ENCODE peak calls at places on chromosome 4, in ten cellular contexts. N is neural crest cell; W is K562; O is HS-5; Y is amniotic stem cell; Z is activated CD4-positive, alpha-beta T cell treated with anti-CD3 and anti-CD28 coated beads, Interleukin-2, amount 50 U/mL, for 24 hours; F is AG04450; J is A172; R is H9; V is ELR. D is an unnamed sample.

GRCh38 chr4:120801171-120801758 is 121.3 kb downstream of the PRDM5 start:
- DNase-seq in Y (peak), O (peak), Z (no peak), W (no peak), F (peak), J (no peak), R (no peak), N (no peak), V (peak), D (peak)

GRCh38 chr4:159002950-159003349 is 99.9 kb upstream of the RAPGEF2 start:
- DNase-seq in V (peak), Z (no peak), F (peak), O (no peak), W (no peak), Y (no peak), J (peak), N (no peak), R (no peak), D (no peak)

GRCh38 chr4:8275511-8275910 is 6.0 kb downstream of the HTRA3 start:
- DNase-seq in Z (no peak), F (no peak), O (no peak), Y (no peak), W (no peak), N (no peak), R (no peak), J (no peak), V (no peak), D (no peak)

GRCh38 chr4:77734928-77735327 is 84.2 kb downstream of the CNOT6L start:
- DNase-seq in V (peak), N (no peak), W (peak), R (no peak), J (peak), Z (peak), F (peak), O (peak), Y (peak), D (peak)

GRCh38 chr4:7989654-7990053 is 50.0 kb upstream of the AFAP1 start:
- DNase-seq in O (no peak), W (no peak), N (no peak), V (no peak), J (no peak), Z (no peak), R (no peak), Y (no peak), F (no peak), D (no peak)

GRCh38 chr4:93394488-93395185 is 433.9 kb upstream of the ATOH1 start:
- DNase-seq in Z (no peak), J (peak), N (no peak), F (no peak), V (no peak), R (no peak), O (peak), W (no peak), Y (no peak), D (no peak)

GRCh38 chr4:6549890-6550620 is 24.9 kb upstream of the MAN2B2 start:
- DNase-seq in O (no peak), W (no peak), F (no peak), V (no peak), Y (no peak), R (no peak), N (no peak), J (no peak), Z (no peak), D (no peak)

GRCh38 chr4:3302786-3303444 is 10.1 kb downstream of the RGS12 start:
- DNase-seq in Z (no peak), N (no peak), F (no peak), Y (no peak), V (no peak), J (no peak), W (no peak), R (peak), O (no peak), D (no peak)

GRCh38 chr4:2277956-2278355 is 16.0 kb upstream of the MXD4 start:
- DNase-seq in R (no peak), N (no peak), Z (no peak), Y (no peak), V (peak), F (no peak), O (no peak), J (no peak), W (no peak), D (no peak)

GRCh38 chr4:177285953-177286352 is 23.7 kb upstream of the NEIL3 start:
- DNase-seq in W (no peak), F (no peak), O (no peak), V (no peak), R (no peak), Y (no peak), Z (no peak), N (no peak), J (no peak), D (no peak)

GRCh38 chr4:18684932-18685331 is 663.4 kb upstream of the LCORL start:
- DNase-seq in J (no peak), W (no peak), Z (no peak), Y (no peak), O (no peak), V (peak), R (no peak), N (no peak), F (no peak), D (no peak)

GRCh38 chr4:54318904-54319303 is 89.8 kb downstream of the PDGFRA start:
- DNase-seq in F (peak), Y (peak), N (peak), Z (no peak), R (peak), O (peak), W (peak), V (peak), J (peak), D (peak)

GRCh38 chr4:101086801-101087586 is 260.3 kb downstream of the PPP3CA start:
- DNase-seq in Y (no peak), R (peak), V (peak), J (no peak), Z (no peak), F (no peak), W (no peak), N (no peak), O (no peak), D (no peak)

GRCh38 chr4:40603281-40603680 is 26.4 kb downstream of the RBM47 start:
- DNase-seq in Y (no peak), W (no peak), V (no peak), O (no peak), Z (no peak), J (no peak), F (no peak), R (no peak), N (no peak), D (no peak)

GRCh38 chr4:123856689-123857545 is 460.3 kb downstream of the SPRY1 start:
- DNase-seq in N (peak), V (peak), F (no peak), O (no peak), R (peak), Z (no peak), W (no peak), J (no peak), Y (no peak), D (no peak)

D was measured in RKO.